ENCODE peak calls at places on chromosomes 4 and X, in four cellular contexts. One of them, this sample, is unnamed. For H3K27me3, the result is how much of the 10 kb centered on the place peaks cover.

GRCh38 chrX:81957318-81957717 is 755.4 kb downstream of the SH3BGRL start:
- DNase-seq in esophagus squamous epithelium: no peak
- DNase-seq in uterus: no peak
- DNase-seq in stomach: no peak
- DNase-seq in this sample: no peak

GRCh38 chr4:86855572-86855971 is 6.4 kb upstream of the SLC10A6 start:
- DNase-seq in esophagus squamous epithelium: no peak
- DNase-seq in uterus: no peak
- DNase-seq in stomach: no peak
- DNase-seq in this sample: no peak

GRCh38 chr4:25180524-25181131 is 20.4 kb upstream of the SEPSECS start:
- DNase-seq in esophagus squamous epithelium: no peak
- DNase-seq in uterus: no peak
- DNase-seq in stomach: peak
- DNase-seq in this sample: peak

GRCh38 chrX:101220881-101221280 is 1.3 kb downstream of the DRP2 start:
- DNase-seq in esophagus squamous epithelium: no peak
- DNase-seq in uterus: no peak
- DNase-seq in stomach: no peak
- DNase-seq in this sample: peak

GRCh38 chr4:65798498-65799127 is 128.3 kb upstream of the EPHA5 start:
- DNase-seq in esophagus squamous epithelium: no peak
- DNase-seq in uterus: no peak
- DNase-seq in stomach: no peak
- DNase-seq in this sample: no peak

GRCh38 chrX:134671207-134671750 is 13.0 kb upstream of the PLAC1 start:
- DNase-seq in esophagus squamous epithelium: no peak
- DNase-seq in uterus: no peak
- DNase-seq in stomach: no peak
- DNase-seq in this sample: no peak

GRCh38 chr4:78922207-78922606 is 17.0 kb downstream of the PAQR3 start:
- DNase-seq in esophagus squamous epithelium: no peak
- DNase-seq in uterus: no peak
- DNase-seq in stomach: no peak
- DNase-seq in this sample: no peak

GRCh38 chr4:78517050-78517652 is 34.4 kb upstream of the ANXA3 start:
- DNase-seq in esophagus squamous epithelium: no peak
- DNase-seq in uterus: no peak
- DNase-seq in stomach: no peak
- DNase-seq in this sample: no peak

GRCh38 chr4:150867148-150867547 is 147.9 kb downstream of the LRBA start:
- DNase-seq in esophagus squamous epithelium: no peak
- DNase-seq in uterus: no peak
- DNase-seq in stomach: no peak
- DNase-seq in this sample: no peak

GRCh38 chr4:108172780-108173598 is 4.3 kb upstream of the LEF1 start:
- DNase-seq in esophagus squamous epithelium: no peak
- DNase-seq in uterus: no peak
- DNase-seq in stomach: peak
- DNase-seq in this sample: peak
- H3K27me3 ChIP-seq in esophagus squamous epithelium: under half
- H3K27me3 ChIP-seq in uterus: under half
- H3K27me3 ChIP-seq in stomach: half or more
- H3K27me3 ChIP-seq in this sample: under half

GRCh38 chr4:153467154-153467896 is 1.2 kb downstream of the TMEM131L start:
- DNase-seq in esophagus squamous epithelium: peak
- DNase-seq in uterus: peak
- DNase-seq in stomach: peak
- DNase-seq in this sample: peak

GRCh38 chr4:153465145-153465544 is 1.0 kb upstream of the TMEM131L start:
- DNase-seq in esophagus squamous epithelium: no peak
- DNase-seq in uterus: no peak
- DNase-seq in stomach: no peak
- DNase-seq in this sample: no peak

GRCh38 chr4:153465583-153465921 is 608 bp upstream of the TMEM131L start:
- DNase-seq in esophagus squamous epithelium: peak
- DNase-seq in uterus: no peak
- DNase-seq in stomach: peak
- DNase-seq in this sample: peak

GRCh38 chr4:153466637-153467153 is 535 bp downstream of the TMEM131L start:
- DNase-seq in esophagus squamous epithelium: no peak
- DNase-seq in uterus: peak
- DNase-seq in stomach: no peak
- DNase-seq in this sample: no peak

DNA sequence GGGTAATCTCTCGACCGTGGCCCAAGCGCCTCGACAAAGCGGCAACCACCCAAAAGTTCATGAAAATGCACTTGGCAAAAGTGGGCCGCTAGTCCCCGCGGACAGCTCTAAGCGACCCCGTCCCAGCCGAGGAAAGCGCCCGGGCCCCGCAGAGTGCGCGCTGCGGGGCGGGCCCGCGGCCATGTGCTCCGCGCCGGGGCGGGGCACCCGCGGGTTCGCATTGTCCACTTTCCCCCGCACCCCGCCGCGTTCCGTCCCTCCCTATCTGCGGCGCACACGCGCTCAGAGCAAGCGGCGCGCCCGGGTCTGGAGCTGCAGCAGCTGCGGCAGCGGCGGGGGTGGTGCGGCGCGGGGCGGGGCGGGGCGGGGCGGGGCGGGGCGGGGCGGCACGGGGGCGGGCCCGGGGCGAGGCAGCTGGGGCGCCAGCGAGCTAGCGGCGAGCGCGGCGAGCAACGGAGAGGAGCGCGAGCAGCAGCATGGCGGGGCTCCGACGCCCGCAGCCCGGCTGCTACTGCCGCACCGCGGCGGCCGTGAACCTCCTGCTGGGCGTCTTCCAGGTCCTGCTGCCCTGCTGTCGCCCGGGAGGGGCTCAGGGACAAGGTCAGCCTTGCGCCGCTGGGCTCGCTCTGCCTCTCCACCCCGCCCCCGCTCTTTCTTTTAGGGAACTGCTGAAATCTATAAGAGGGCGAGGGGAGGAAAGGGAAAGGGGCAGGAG is at the start of gene TMEM131L:
- DNase-seq in esophagus squamous epithelium: peak
- DNase-seq in uterus: peak
- DNase-seq in stomach: peak
- DNase-seq in this sample: peak
- TF ChIP-seq POLR2A in esophagus squamous epithelium: no peak
- TF ChIP-seq POLR2A in uterus: no peak
- TF ChIP-seq POLR2A in stomach: no peak
- TF ChIP-seq POLR2A in this sample: peak

GRCh38 chr4:76252271-76252653 is 741 bp downstream of the FAM47E start:
- DNase-seq in esophagus squamous epithelium: no peak
- DNase-seq in uterus: no peak
- DNase-seq in stomach: no peak
- DNase-seq in this sample: no peak
- H3K4me3 ChIP-seq in esophagus squamous epithelium: peak
- H3K4me3 ChIP-seq in uterus: no peak
- H3K4me3 ChIP-seq in stomach: peak
- H3K4me3 ChIP-seq in this sample: peak

GRCh38 chrX:78118628-78119027 is 14.6 kb downstream of the PGK1 start:
- DNase-seq in esophagus squamous epithelium: no peak
- DNase-seq in uterus: no peak
- DNase-seq in stomach: no peak
- DNase-seq in this sample: no peak

GRCh38 chrX:78125148-78125547 is 14.3 kb downstream of the TAF9B start:
- DNase-seq in esophagus squamous epithelium: no peak
- DNase-seq in uterus: no peak
- DNase-seq in stomach: no peak
- DNase-seq in this sample: no peak

GRCh38 chrX:78124304-78124703 is 15.1 kb downstream of the TAF9B start:
- DNase-seq in esophagus squamous epithelium: no peak
- DNase-seq in uterus: no peak
- DNase-seq in stomach: no peak
- DNase-seq in this sample: no peak

GRCh38 chrX:78119521-78120227 is 15.6 kb downstream of the PGK1 start:
- DNase-seq in esophagus squamous epithelium: no peak
- DNase-seq in uterus: no peak
- DNase-seq in stomach: no peak
- DNase-seq in this sample: no peak

GRCh38 chrX:78123190-78123589 is 16.3 kb downstream of the TAF9B start:
- DNase-seq in esophagus squamous epithelium: no peak
- DNase-seq in uterus: no peak
- DNase-seq in stomach: no peak
- DNase-seq in this sample: no peak
- H3K27me3 ChIP-seq in esophagus squamous epithelium: under half
- H3K27me3 ChIP-seq in uterus: under half
- H3K27me3 ChIP-seq in stomach: under half
- H3K27me3 ChIP-seq in this sample: under half

DNA sequence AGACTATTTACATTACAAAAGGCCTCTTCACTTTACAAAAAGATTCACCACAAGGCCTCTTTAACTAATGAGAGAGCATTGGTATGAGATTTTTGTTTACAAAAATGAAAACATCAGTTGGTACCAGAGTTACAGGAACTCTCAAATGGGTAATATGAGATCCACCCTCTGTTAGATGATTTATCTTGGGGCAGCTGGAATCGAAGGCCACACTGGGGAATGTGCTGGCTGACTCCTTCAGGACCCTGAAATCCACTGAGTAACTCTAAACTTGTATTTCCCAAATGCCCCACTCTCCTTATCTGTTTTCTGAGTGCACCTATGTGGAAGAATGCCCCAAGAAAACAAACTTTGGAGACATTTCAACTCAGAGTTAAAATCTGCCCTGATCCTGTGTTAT is 232.9 kb upstream of the F9 start:
- DNase-seq in esophagus squamous epithelium: no peak
- DNase-seq in uterus: no peak
- DNase-seq in stomach: no peak
- DNase-seq in this sample: no peak
- TF ChIP-seq POLR2A in esophagus squamous epithelium: no peak
- TF ChIP-seq POLR2A in uterus: no peak
- TF ChIP-seq POLR2A in stomach: no peak
- TF ChIP-seq POLR2A in this sample: no peak

DNA sequence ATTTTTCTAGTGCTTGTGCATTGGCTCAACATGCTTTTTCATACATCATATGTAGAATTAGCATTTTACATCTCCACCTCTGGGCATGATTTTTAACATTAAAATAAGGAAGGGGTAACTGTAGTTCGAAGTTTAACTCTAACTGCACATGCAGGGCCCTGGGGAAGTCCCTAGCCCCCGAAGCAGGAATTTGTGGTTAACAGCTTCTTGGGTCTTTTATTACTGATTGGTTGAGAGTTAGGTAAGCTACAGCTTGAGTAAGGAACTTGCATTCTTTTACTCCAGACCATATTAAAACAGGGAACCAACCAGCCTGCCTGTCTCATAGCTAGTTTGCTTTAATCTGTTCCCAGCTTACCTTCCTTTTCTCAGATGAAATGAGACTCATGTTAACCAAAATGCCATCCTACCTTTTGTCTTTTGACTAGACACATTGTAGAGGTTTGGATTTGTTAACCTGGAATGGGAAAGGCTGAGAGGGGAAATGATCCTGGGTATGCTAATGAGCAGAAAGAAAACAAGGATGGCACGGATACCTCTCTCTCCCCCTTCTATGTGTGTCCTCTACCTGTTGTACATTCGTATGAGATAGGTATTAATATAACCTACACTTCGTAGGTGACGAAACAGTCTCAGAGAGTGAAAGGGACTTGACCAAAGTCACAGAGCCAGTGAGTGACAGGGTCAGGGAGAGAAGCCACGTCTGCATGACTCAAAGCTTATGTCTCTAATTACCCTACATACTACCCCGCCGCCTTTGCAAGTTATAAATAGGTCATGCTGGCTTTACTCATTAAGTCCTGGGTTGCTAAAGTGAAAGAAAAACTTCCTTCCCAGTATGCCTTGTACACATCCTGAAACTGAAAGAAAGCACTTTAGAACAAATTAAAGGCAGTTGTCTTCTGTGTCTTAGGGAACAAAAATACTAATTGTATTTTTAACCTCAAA is 119.5 kb upstream of the AFF2 start:
- DNase-seq in esophagus squamous epithelium: no peak
- DNase-seq in uterus: no peak
- DNase-seq in stomach: no peak
- DNase-seq in this sample: no peak
- H3K4me3 ChIP-seq in esophagus squamous epithelium: no peak
- H3K4me3 ChIP-seq in uterus: no peak
- H3K4me3 ChIP-seq in stomach: no peak
- H3K4me3 ChIP-seq in this sample: peak

GRCh38 chr4:167238226-167238625 is 3.9 kb upstream of the SPOCK3 start:
- DNase-seq in esophagus squamous epithelium: no peak
- DNase-seq in uterus: no peak
- DNase-seq in stomach: no peak
- DNase-seq in this sample: no peak

GRCh38 chr4:167233523-167234387 is 539 bp downstream of the SPOCK3 start:
- DNase-seq in esophagus squamous epithelium: no peak
- DNase-seq in uterus: no peak
- DNase-seq in stomach: no peak
- DNase-seq in this sample: no peak

GRCh38 chr4:167234388-167234881 is at the start of gene SPOCK3:
- DNase-seq in esophagus squamous epithelium: no peak
- DNase-seq in uterus: no peak
- DNase-seq in stomach: peak
- DNase-seq in this sample: no peak

GRCh38 chr4:167239627-167240026 is 5.3 kb upstream of the SPOCK3 start:
- DNase-seq in esophagus squamous epithelium: no peak
- DNase-seq in uterus: no peak
- DNase-seq in stomach: no peak
- DNase-seq in this sample: no peak
- H3K27me3 ChIP-seq in esophagus squamous epithelium: under half
- H3K27me3 ChIP-seq in uterus: under half
- H3K27me3 ChIP-seq in stomach: under half
- H3K27me3 ChIP-seq in this sample: under half

GRCh38 chrX:40157228-40158035 is 59.7 kb upstream of the BCOR start:
- DNase-seq in esophagus squamous epithelium: no peak
- DNase-seq in uterus: no peak
- DNase-seq in stomach: no peak
- DNase-seq in this sample: no peak
- TF ChIP-seq POLR2A in esophagus squamous epithelium: no peak
- TF ChIP-seq POLR2A in uterus: no peak
- TF ChIP-seq POLR2A in stomach: no peak
- TF ChIP-seq POLR2A in this sample: no peak

GRCh38 chrX:119696251-119696890 is 3.4 kb upstream of the SEPTIN6 start:
- DNase-seq in esophagus squamous epithelium: no peak
- DNase-seq in uterus: no peak
- DNase-seq in stomach: no peak
- DNase-seq in this sample: no peak

GRCh38 chrX:119693996-119694451 is 1.1 kb upstream of the SEPTIN6 start:
- DNase-seq in esophagus squamous epithelium: no peak
- DNase-seq in uterus: no peak
- DNase-seq in stomach: no peak
- DNase-seq in this sample: no peak

GRCh38 chrX:119695535-119696050 is 2.6 kb upstream of the SEPTIN6 start:
- DNase-seq in esophagus squamous epithelium: no peak
- DNase-seq in uterus: no peak
- DNase-seq in stomach: no peak
- DNase-seq in this sample: peak

GRCh38 chrX:119693032-119693995 is at the start of gene SEPTIN6:
- DNase-seq in esophagus squamous epithelium: peak
- DNase-seq in uterus: peak
- DNase-seq in stomach: peak
- DNase-seq in this sample: peak

GRCh38 chrX:119694601-119695534 is 1.9 kb upstream of the SEPTIN6 start:
- DNase-seq in esophagus squamous epithelium: no peak
- DNase-seq in uterus: no peak
- DNase-seq in stomach: no peak
- DNase-seq in this sample: no peak
- H3K4me3 ChIP-seq in esophagus squamous epithelium: no peak
- H3K4me3 ChIP-seq in uterus: no peak
- H3K4me3 ChIP-seq in stomach: no peak
- H3K4me3 ChIP-seq in this sample: peak